ENCODE peak calls at places on chromosomes 12 and 14, in seven cellular contexts. O, K, V, L, C, X and A are unnamed samples.

GRCh38 chr12:6330192-6330591 is 11.7 kb downstream of the TNFRSF1A start:
- DNase-seq in O (no peak), K (no peak), V (no peak), L (no peak), C (no peak), X (no peak), A (no peak)

GRCh38 chr12:41512531-41512930 is 324.4 kb downstream of the PDZRN4 start:
- DNase-seq in O (no peak), K (no peak), V (no peak), L (no peak), C (no peak), X (no peak), A (no peak)

GRCh38 chr12:46209914-46210834 is 58.7 kb downstream of the SLC38A1 start:
- DNase-seq in O (peak; percentile 44), K (peak; percentile 51), V (peak; percentile 82), L (peak; percentile 82), C (no peak), X (no peak), A (peak; percentile 91)

GRCh38 chr12:26460361-26460760 is 265.0 kb downstream of the SSPN start:
- DNase-seq in O (no peak), K (no peak), V (no peak), L (no peak), C (no peak), X (no peak), A (no peak)

GRCh38 chr12:116459011-116459410 is 100.2 kb upstream of the MAP1LC3B2 start:
- DNase-seq in O (no peak), K (no peak), V (no peak), L (no peak), C (no peak), X (no peak), A (no peak)

GRCh38 chr14:74649673-74650072 is 37.6 kb upstream of the LTBP2 start:
- DNase-seq in O (peak; percentile 67), K (no peak), V (no peak), L (no peak), C (no peak), X (no peak), A (peak; percentile 7)

GRCh38 chr12:74646831-74647230 is 109.2 kb downstream of the ATXN7L3B start:
- DNase-seq in O (no peak), K (no peak), V (no peak), L (peak; percentile 13), C (no peak), X (no peak), A (peak; percentile 48)

GRCh38 chr12:123120452-123121166 is 30.3 kb downstream of the PITPNM2 start:
- DNase-seq in O (no peak), K (no peak), V (no peak), L (no peak), C (no peak), X (no peak), A (peak; percentile 40)

GRCh38 chr12:120110550-120111501 is 5.7 kb downstream of the RAB35 start:
- DNase-seq in O (no peak), K (peak; percentile 75), V (no peak), L (no peak), C (no peak), X (no peak), A (no peak)

GRCh38 chr12:59833408-59833807 is 237.6 kb downstream of the SLC16A7 start:
- DNase-seq in O (peak; percentile 34), K (no peak), V (no peak), L (no peak), C (no peak), X (no peak), A (no peak)

GRCh38 chr12:34287986-34288962 is 266.0 kb downstream of the ALG10 start:
- DNase-seq in O (no peak), K (peak; percentile 10), V (no peak), L (no peak), C (no peak), X (no peak), A (no peak)

GRCh38 chr14:93054876-93055275 is 60.8 kb downstream of the ITPK1 start:
- DNase-seq in O (no peak), K (no peak), V (no peak), L (no peak), C (no peak), X (no peak), A (no peak)

GRCh38 chr12:11686135-11686534 is 36.7 kb downstream of the ETV6 start:
- DNase-seq in O (no peak), K (no peak), V (no peak), L (no peak), C (no peak), X (no peak), A (no peak)

GRCh38 chr12:13173537-13173936 is 23.0 kb upstream of the EMP1 start:
- DNase-seq in O (peak; percentile 96), K (no peak), V (no peak), L (peak; percentile 94), C (no peak), X (peak; percentile 83), A (peak; percentile 75)

GRCh38 chr12:24743891-24744793 is 204.8 kb downstream of the BCAT1 start:
- DNase-seq in O (no peak), K (no peak), V (no peak), L (no peak), C (no peak), X (no peak), A (no peak)

GRCh38 chr14:91415794-91416743 is 1.6 kb downstream of the CCDC88C start:
- DNase-seq in O (no peak), K (no peak), V (no peak), L (peak; percentile 56), C (no peak), X (no peak), A (peak; percentile 70)

GRCh38 chr14:92797935-92798653 is 4.0 kb downstream of the GOLGA5 start:
- DNase-seq in O (no peak), K (no peak), V (no peak), L (no peak), C (no peak), X (no peak), A (no peak)

GRCh38 chr12:117662620-117663395 is 301.4 kb upstream of the NOS1 start:
- DNase-seq in O (peak; percentile 56), K (no peak), V (no peak), L (peak; percentile 49), C (no peak), X (no peak), A (peak; percentile 89)

GRCh38 chr12:2161478-2161877 is 108.7 kb downstream of the CACNA1C start:
- DNase-seq in O (no peak), K (peak; percentile 39), V (peak; percentile 24), L (no peak), C (no peak), X (no peak), A (peak; percentile 18)

GRCh38 chr14:63457498-63457897 is 85.7 kb downstream of the PPP2R5E start:
- DNase-seq in O (no peak), K (peak; percentile 39), V (no peak), L (no peak), C (peak; percentile 4), X (no peak), A (no peak)

GRCh38 chr12:99806304-99806703 is 158.8 kb downstream of the GARIN6 start:
- DNase-seq in O (no peak), K (no peak), V (no peak), L (no peak), C (no peak), X (no peak), A (no peak)

GRCh38 chr12:124814741-124815613 is 48.7 kb downstream of the SCARB1 start:
- DNase-seq in O (no peak), K (peak; percentile 54), V (no peak), L (no peak), C (no peak), X (no peak), A (no peak)

GRCh38 chr12:62957233-62957953 is 22.4 kb upstream of the PPM1H start:
- DNase-seq in O (no peak), K (no peak), V (no peak), L (peak; percentile 18), C (no peak), X (no peak), A (peak; percentile 56)

GRCh38 chr12:88242161-88242925 is 100.2 kb downstream of the TMTC3 start:
- DNase-seq in O (peak; percentile 94), K (no peak), V (no peak), L (peak; percentile 92), C (no peak), X (peak; percentile 90), A (peak; percentile 98)

GRCh38 chr14:65915125-65915524 is 502.6 kb downstream of the FUT8 start:
- DNase-seq in O (no peak), K (no peak), V (no peak), L (no peak), C (no peak), X (no peak), A (no peak)

GRCh38 chr12:6084261-6084968 is 40.1 kb downstream of the VWF start:
- DNase-seq in O (peak; percentile 90), K (no peak), V (no peak), L (peak; percentile 37), C (no peak), X (no peak), A (peak; percentile 86)

GRCh38 chr12:18895946-18896345 is 158.0 kb downstream of the CAPZA3 start:
- DNase-seq in O (peak; percentile 6), K (no peak), V (no peak), L (no peak), C (peak; percentile 54), X (no peak), A (no peak)

GRCh38 chr14:56703947-56704346 is 106.3 kb downstream of the OTX2 start:
- DNase-seq in O (no peak), K (no peak), V (no peak), L (no peak), C (no peak), X (no peak), A (no peak)

GRCh38 chr12:118714051-118714460 is 267.3 kb upstream of the SRRM4 start:
- DNase-seq in O (peak; percentile 14), K (no peak), V (peak; percentile 13), L (no peak), C (peak; percentile 60), X (no peak), A (peak; percentile 43)

GRCh38 chr12:49225551-49226166 is 36.8 kb upstream of the TUBA1A start:
- DNase-seq in O (peak; percentile 42), K (no peak), V (no peak), L (peak; percentile 45), C (no peak), X (no peak), A (peak; percentile 47)

GRCh38 chr12:103548622-103549601 is 38.2 kb upstream of the STAB2 start:
- DNase-seq in O (peak; percentile 67), K (peak; percentile 46), V (peak; percentile 74), L (peak; percentile 80), C (peak; percentile 76), X (peak; percentile 10), A (peak; percentile 95)

GRCh38 chr12:41846718-41847117 is 298.0 kb downstream of the GXYLT1 start:
- DNase-seq in O (no peak), K (no peak), V (no peak), L (no peak), C (no peak), X (no peak), A (no peak)

GRCh38 chr12:69686731-69687130 is 12.4 kb downstream of the BEST3 start:
- DNase-seq in O (no peak), K (no peak), V (no peak), L (no peak), C (no peak), X (no peak), A (no peak)

GRCh38 chr12:114371733-114372132 is 34.2 kb downstream of the TBX5 start:
- DNase-seq in O (no peak), K (no peak), V (no peak), L (no peak), C (no peak), X (no peak), A (no peak)

GRCh38 chr12:48601013-48601756 is 31.3 kb upstream of the LALBA start:
- DNase-seq in O (peak; percentile 34), K (no peak), V (no peak), L (peak; percentile 43), C (no peak), X (peak; percentile 2), A (peak; percentile 8)